ENCODE peak calls at places on chromosome 7, in five cellular contexts. S is GM12891, L is NCI-H2081, D is astrocyte of the spinal cord, P is cardiac fibroblast. Y is an unnamed sample.

GRCh38 chr7:111835066-111835465 is 272.8 kb upstream of the IMMP2L start:
- DNase-seq in S (no peak), L (no peak), D (peak; percentile 89), P (peak; percentile 84), Y (no peak)

GRCh38 chr7:36916619-36917018 is 192.3 kb upstream of the AOAH start:
- DNase-seq in S (no peak), L (peak; percentile 29), D (no peak), P (no peak), Y (peak; percentile 66)

GRCh38 chr7:3705258-3705657 is 404.2 kb downstream of the SDK1 start:
- DNase-seq in S (no peak), L (no peak), D (no peak), P (no peak), Y (no peak)

GRCh38 chr7:111184960-111185359 is 94.0 kb downstream of the LRRN3 start:
- DNase-seq in S (no peak), L (no peak), D (no peak), P (no peak), Y (no peak)

GRCh38 chr7:20799566-20800377 is 13.1 kb upstream of the SP8 start:
- DNase-seq in S (no peak), L (no peak), D (no peak), P (no peak), Y (peak; percentile 29)

GRCh38 chr7:48755061-48755555 is 169.2 kb upstream of the CDC14C start:
- DNase-seq in S (no peak), L (no peak), D (no peak), P (no peak), Y (no peak)

GRCh38 chr7:132575336-132575986 is 809 bp downstream of the PLXNA4 start:
- DNase-seq in S (peak; percentile 19), L (peak; percentile 64), D (peak; percentile 68), P (peak; percentile 76), Y (peak; percentile 59)

GRCh38 chr7:71824356-71824755 is 587.8 kb downstream of the CALN1 start:
- DNase-seq in S (no peak), L (no peak), D (peak; percentile 89), P (no peak), Y (no peak)

GRCh38 chr7:151233111-151233701 is 923 bp downstream of the CHPF2 start:
- DNase-seq in S (peak; percentile 65), L (peak; percentile 52), D (peak; percentile 74), P (peak; percentile 79), Y (peak; percentile 66)

GRCh38 chr7:124085168-124085567 is 52.3 kb upstream of the TMEM229A start:
- DNase-seq in S (no peak), L (peak; percentile 88), D (peak; percentile 59), P (peak; percentile 96), Y (no peak)

GRCh38 chr7:26410156-26410555 is 118.5 kb downstream of the SNX10 start:
- DNase-seq in S (no peak), L (no peak), D (no peak), P (no peak), Y (peak; percentile 97)

GRCh38 chr7:24715661-24716479 is 41.4 kb downstream of the GSDME start:
- DNase-seq in S (no peak), L (peak; percentile 5), D (peak; percentile 43), P (peak; percentile 54), Y (no peak)

GRCh38 chr7:138125598-138126111 is 49.4 kb downstream of the AKR1D1 start:
- DNase-seq in S (no peak), L (no peak), D (peak; percentile 79), P (no peak), Y (no peak)

GRCh38 chr7:151423226-151423625 is 13.4 kb upstream of the WDR86 start:
- DNase-seq in S (no peak), L (no peak), D (no peak), P (no peak), Y (no peak)

GRCh38 chr7:26291699-26292538 is at the start of gene SNX10:
- DNase-seq in S (peak; percentile 58), L (peak; percentile 88), D (no peak), P (peak; percentile 12), Y (peak; percentile 91)

GRCh38 chr7:42029405-42029804 is 207.6 kb downstream of the GLI3 start:
- DNase-seq in S (no peak), L (no peak), D (no peak), P (no peak), Y (no peak)

GRCh38 chr7:131786204-131786603 is 229.8 kb upstream of the PODXL start:
- DNase-seq in S (no peak), L (no peak), D (no peak), P (no peak), Y (no peak)

GRCh38 chr7:75861636-75862035 is 17.2 kb upstream of the RHBDD2 start:
- DNase-seq in S (no peak), L (no peak), D (no peak), P (peak; percentile 88), Y (no peak)

GRCh38 chr7:128031901-128032604 is 816 bp upstream of the LRRC4 start:
- DNase-seq in S (peak; percentile 67), L (no peak), D (peak; percentile 87), P (peak; percentile 86), Y (peak; percentile 91)

GRCh38 chr7:54342458-54342857 is 199.7 kb upstream of the VSTM2A start:
- DNase-seq in S (no peak), L (no peak), D (no peak), P (no peak), Y (no peak)

GRCh38 chr7:1641661-1642260 is 28.3 kb upstream of the ELFN1 start:
- DNase-seq in S (no peak), L (no peak), D (no peak), P (no peak), Y (no peak)

GRCh38 chr7:114182837-114183236 is 231.8 kb upstream of the FOXP2 start:
- DNase-seq in S (no peak), L (no peak), D (no peak), P (peak; percentile 12), Y (no peak)

GRCh38 chr7:154871928-154872750 is 130.8 kb downstream of the PAXIP1 start:
- DNase-seq in S (no peak), L (no peak), D (no peak), P (no peak), Y (no peak)

GRCh38 chr7:103573479-103574058 is 127.6 kb upstream of the SLC26A5 start:
- DNase-seq in S (no peak), L (peak; percentile 57), D (peak; percentile 60), P (peak; percentile 53), Y (peak; percentile 60)

GRCh38 chr7:157011333-157012112 is 1.1 kb upstream of the MNX1 start:
- DNase-seq in S (no peak), L (peak; percentile 60), D (no peak), P (no peak), Y (peak; percentile 87)

GRCh38 chr7:114217026-114217425 is 197.6 kb upstream of the FOXP2 start:
- DNase-seq in S (no peak), L (peak; percentile 35), D (no peak), P (peak; percentile 1), Y (no peak)

GRCh38 chr7:28599411-28599810 is 187.1 kb downstream of the CREB5 start:
- DNase-seq in S (no peak), L (no peak), D (no peak), P (no peak), Y (no peak)

Y was measured in NCI-H1417.